ENCODE peak calls at places on chromosomes 7 and 10, in five cellular contexts. One of them, this sample, is unnamed.

GRCh38 chr7:156547884-156548561 is 92.6 kb upstream of the RNF32 start:
- DNase-seq in IMR-90: no peak
- DNase-seq in neuronal stem cell: no peak
- DNase-seq in mesenchymal stem cell: no peak
- DNase-seq in H1: no peak
- DNase-seq in this sample: no peak

GRCh38 chr7:18384491-18385143 is 110.9 kb upstream of the HDAC9 start:
- DNase-seq in IMR-90: no peak
- DNase-seq in neuronal stem cell: no peak
- DNase-seq in mesenchymal stem cell: no peak
- DNase-seq in H1: no peak
- DNase-seq in this sample: peak; percentile 60

GRCh38 chr10:130053561-130053960 is 57.1 kb downstream of the C10orf143 start:
- DNase-seq in IMR-90: no peak
- DNase-seq in neuronal stem cell: no peak
- DNase-seq in mesenchymal stem cell: no peak
- DNase-seq in H1: no peak
- DNase-seq in this sample: no peak

GRCh38 chr7:44062180-44062902 is 3.0 kb downstream of the PGAM2 start:
- DNase-seq in IMR-90: no peak
- DNase-seq in neuronal stem cell: no peak
- DNase-seq in mesenchymal stem cell: no peak
- DNase-seq in H1: no peak
- DNase-seq in this sample: no peak

GRCh38 chr7:156046031-156046560 is 233.8 kb upstream of the SHH start:
- DNase-seq in IMR-90: no peak
- DNase-seq in neuronal stem cell: no peak
- DNase-seq in mesenchymal stem cell: no peak
- DNase-seq in H1: no peak
- DNase-seq in this sample: no peak

GRCh38 chr7:151503902-151504714 is 15.6 kb downstream of the RHEB start:
- DNase-seq in IMR-90: peak; percentile 91
- DNase-seq in neuronal stem cell: no peak
- DNase-seq in mesenchymal stem cell: peak; percentile 96
- DNase-seq in H1: no peak
- DNase-seq in this sample: no peak

GRCh38 chr7:27194641-27195379 is 5.1 kb downstream of the HOXA13 start:
- DNase-seq in IMR-90: no peak
- DNase-seq in neuronal stem cell: no peak
- DNase-seq in mesenchymal stem cell: no peak
- DNase-seq in H1: no peak
- DNase-seq in this sample: no peak

GRCh38 chr7:110948280-110948679 is 142.6 kb upstream of the LRRN3 start:
- DNase-seq in IMR-90: no peak
- DNase-seq in neuronal stem cell: no peak
- DNase-seq in mesenchymal stem cell: no peak
- DNase-seq in H1: no peak
- DNase-seq in this sample: no peak

GRCh38 chr7:70720191-70720873 is 411.6 kb upstream of the GALNT17 start:
- DNase-seq in IMR-90: no peak
- DNase-seq in neuronal stem cell: no peak
- DNase-seq in mesenchymal stem cell: no peak
- DNase-seq in H1: no peak
- DNase-seq in this sample: peak; percentile 54

GRCh38 chr7:57216340-57216739 is 84.1 kb upstream of the ZNF479 start:
- DNase-seq in IMR-90: no peak
- DNase-seq in neuronal stem cell: no peak
- DNase-seq in mesenchymal stem cell: no peak
- DNase-seq in H1: no peak
- DNase-seq in this sample: no peak

GRCh38 chr10:50033481-50033880 is 34.3 kb upstream of the WASHC2A start:
- DNase-seq in IMR-90: peak; percentile 74
- DNase-seq in neuronal stem cell: no peak
- DNase-seq in mesenchymal stem cell: peak; percentile 65
- DNase-seq in H1: no peak
- DNase-seq in this sample: no peak

GRCh38 chr10:123331438-123331837 is 177.2 kb downstream of the BUB3 start:
- DNase-seq in IMR-90: peak; percentile 0
- DNase-seq in neuronal stem cell: no peak
- DNase-seq in mesenchymal stem cell: no peak
- DNase-seq in H1: no peak
- DNase-seq in this sample: peak; percentile 40

GRCh38 chr10:83476211-83476610 is 663.1 kb upstream of the GHITM start:
- DNase-seq in IMR-90: no peak
- DNase-seq in neuronal stem cell: no peak
- DNase-seq in mesenchymal stem cell: no peak
- DNase-seq in H1: no peak
- DNase-seq in this sample: no peak

GRCh38 chr7:152341039-152341913 is 94.5 kb downstream of the KMT2C start:
- DNase-seq in IMR-90: peak; percentile 72
- DNase-seq in neuronal stem cell: no peak
- DNase-seq in mesenchymal stem cell: peak; percentile 74
- DNase-seq in H1: no peak
- DNase-seq in this sample: peak; percentile 40

GRCh38 chr7:129877146-129877792 is 75.5 kb downstream of the UBE2H start:
- DNase-seq in IMR-90: no peak
- DNase-seq in neuronal stem cell: no peak
- DNase-seq in mesenchymal stem cell: peak; percentile 26
- DNase-seq in H1: no peak
- DNase-seq in this sample: no peak

GRCh38 chr7:35680403-35681013 is 14.4 kb downstream of the HERPUD2 start:
- DNase-seq in IMR-90: no peak
- DNase-seq in neuronal stem cell: no peak
- DNase-seq in mesenchymal stem cell: no peak
- DNase-seq in H1: no peak
- DNase-seq in this sample: peak; percentile 33

GRCh38 chr7:43647772-43648643 is 65.1 kb downstream of the STK17A start:
- DNase-seq in IMR-90: peak; percentile 100
- DNase-seq in neuronal stem cell: no peak
- DNase-seq in mesenchymal stem cell: peak; percentile 97
- DNase-seq in H1: no peak
- DNase-seq in this sample: peak; percentile 67

GRCh38 chr7:129434846-129435318 is 650 bp downstream of the STRIP2 start:
- DNase-seq in IMR-90: peak; percentile 14
- DNase-seq in neuronal stem cell: no peak
- DNase-seq in mesenchymal stem cell: peak; percentile 32
- DNase-seq in H1: no peak
- DNase-seq in this sample: peak; percentile 49

GRCh38 chr7:28627869-28628268 is 215.6 kb downstream of the CREB5 start:
- DNase-seq in IMR-90: no peak
- DNase-seq in neuronal stem cell: no peak
- DNase-seq in mesenchymal stem cell: no peak
- DNase-seq in H1: no peak
- DNase-seq in this sample: no peak

GRCh38 chr7:111772716-111773115 is 210.4 kb upstream of the IMMP2L start:
- DNase-seq in IMR-90: no peak
- DNase-seq in neuronal stem cell: no peak
- DNase-seq in mesenchymal stem cell: no peak
- DNase-seq in H1: no peak
- DNase-seq in this sample: no peak

GRCh38 chr10:18523858-18524257 is 127.5 kb downstream of the NSUN6 start:
- DNase-seq in IMR-90: no peak
- DNase-seq in neuronal stem cell: no peak
- DNase-seq in mesenchymal stem cell: no peak
- DNase-seq in H1: no peak
- DNase-seq in this sample: no peak

GRCh38 chr7:30252885-30253795 is 31.3 kb upstream of the ZNRF2 start:
- DNase-seq in IMR-90: no peak
- DNase-seq in neuronal stem cell: no peak
- DNase-seq in mesenchymal stem cell: no peak
- DNase-seq in H1: no peak
- DNase-seq in this sample: no peak

GRCh38 chr7:11436317-11436716 is 395.7 kb downstream of the THSD7A start:
- DNase-seq in IMR-90: peak; percentile 0
- DNase-seq in neuronal stem cell: no peak
- DNase-seq in mesenchymal stem cell: peak; percentile 42
- DNase-seq in H1: no peak
- DNase-seq in this sample: no peak

GRCh38 chr7:159092701-159093121 is 52.0 kb downstream of the VIPR2 start:
- DNase-seq in IMR-90: no peak
- DNase-seq in neuronal stem cell: no peak
- DNase-seq in mesenchymal stem cell: no peak
- DNase-seq in H1: no peak
- DNase-seq in this sample: no peak

GRCh38 chr10:68705548-68705947 is 15.5 kb upstream of the CCAR1 start:
- DNase-seq in IMR-90: no peak
- DNase-seq in neuronal stem cell: no peak
- DNase-seq in mesenchymal stem cell: no peak
- DNase-seq in H1: no peak
- DNase-seq in this sample: no peak

GRCh38 chr7:45179666-45180065 is 22.1 kb downstream of the RAMP3 start:
- DNase-seq in IMR-90: no peak
- DNase-seq in neuronal stem cell: no peak
- DNase-seq in mesenchymal stem cell: no peak
- DNase-seq in H1: no peak
- DNase-seq in this sample: no peak

GRCh38 chr7:45177801-45178200 is 20.2 kb downstream of the RAMP3 start:
- DNase-seq in IMR-90: no peak
- DNase-seq in neuronal stem cell: no peak
- DNase-seq in mesenchymal stem cell: no peak
- DNase-seq in H1: no peak
- DNase-seq in this sample: no peak

GRCh38 chr7:45176886-45177731 is 19.5 kb downstream of the RAMP3 start:
- DNase-seq in IMR-90: no peak
- DNase-seq in neuronal stem cell: no peak
- DNase-seq in mesenchymal stem cell: no peak
- DNase-seq in H1: no peak
- DNase-seq in this sample: no peak

GRCh38 chr7:45180084-45180986 is 22.7 kb downstream of the RAMP3 start:
- DNase-seq in IMR-90: no peak
- DNase-seq in neuronal stem cell: no peak
- DNase-seq in mesenchymal stem cell: no peak
- DNase-seq in H1: no peak
- DNase-seq in this sample: no peak

GRCh38 chr7:45178241-45179225 is 20.9 kb downstream of the RAMP3 start:
- DNase-seq in IMR-90: no peak
- DNase-seq in neuronal stem cell: no peak
- DNase-seq in mesenchymal stem cell: no peak
- DNase-seq in H1: no peak
- DNase-seq in this sample: peak; percentile 54
- H3K4me3 ChIP-seq in IMR-90: no peak overlapping the region
- H3K4me3 ChIP-seq in neuronal stem cell: no peak overlapping the region
- H3K4me3 ChIP-seq in mesenchymal stem cell: no peak overlapping the region
- H3K4me3 ChIP-seq in H1: no peak overlapping the region
- H3K4me3 ChIP-seq in this sample: no peak overlapping the region

GRCh38 chr10:63553473-63553872 is 32.3 kb downstream of the REEP3 start:
- DNase-seq in IMR-90: peak; percentile 9
- DNase-seq in neuronal stem cell: no peak
- DNase-seq in mesenchymal stem cell: peak; percentile 35
- DNase-seq in H1: no peak
- DNase-seq in this sample: no peak

GRCh38 chr10:63549810-63550209 is 28.6 kb downstream of the REEP3 start:
- DNase-seq in IMR-90: peak; percentile 10
- DNase-seq in neuronal stem cell: no peak
- DNase-seq in mesenchymal stem cell: no peak
- DNase-seq in H1: no peak
- DNase-seq in this sample: no peak

GRCh38 chr10:63554666-63555065 is 33.5 kb downstream of the REEP3 start:
- DNase-seq in IMR-90: peak; percentile 91
- DNase-seq in neuronal stem cell: no peak
- DNase-seq in mesenchymal stem cell: peak; percentile 90
- DNase-seq in H1: no peak
- DNase-seq in this sample: no peak

GRCh38 chr10:63555330-63555729 is 34.1 kb downstream of the REEP3 start:
- DNase-seq in IMR-90: no peak
- DNase-seq in neuronal stem cell: no peak
- DNase-seq in mesenchymal stem cell: no peak
- DNase-seq in H1: no peak
- DNase-seq in this sample: no peak

GRCh38 chr10:63553031-63553430 is 31.8 kb downstream of the REEP3 start:
- DNase-seq in IMR-90: peak; percentile 74
- DNase-seq in neuronal stem cell: no peak
- DNase-seq in mesenchymal stem cell: peak; percentile 43
- DNase-seq in H1: no peak
- DNase-seq in this sample: no peak
- H3K9ac ChIP-seq in IMR-90: no peak overlapping the region
- H3K9ac ChIP-seq in neuronal stem cell: no peak overlapping the region
- H3K9ac ChIP-seq in mesenchymal stem cell: peak overlapping the region; percentile 72
- H3K9ac ChIP-seq in H1: no peak overlapping the region
- H3K9ac ChIP-seq in this sample: no peak overlapping the region

GRCh38 chr7:41870505-41871138 is 167.7 kb upstream of the INHBA start:
- DNase-seq in IMR-90: peak; percentile 76
- DNase-seq in neuronal stem cell: no peak
- DNase-seq in mesenchymal stem cell: peak; percentile 72
- DNase-seq in H1: no peak
- DNase-seq in this sample: no peak

GRCh38 chr7:41867639-41868038 is 164.7 kb upstream of the INHBA start:
- DNase-seq in IMR-90: peak; percentile 33
- DNase-seq in neuronal stem cell: no peak
- DNase-seq in mesenchymal stem cell: no peak
- DNase-seq in H1: no peak
- DNase-seq in this sample: no peak

GRCh38 chr7:41869091-41869490 is 166.2 kb upstream of the INHBA start:
- DNase-seq in IMR-90: peak; percentile 84
- DNase-seq in neuronal stem cell: no peak
- DNase-seq in mesenchymal stem cell: peak; percentile 16
- DNase-seq in H1: no peak
- DNase-seq in this sample: no peak

GRCh38 chr7:41870017-41870416 is 167.1 kb upstream of the INHBA start:
- DNase-seq in IMR-90: no peak
- DNase-seq in neuronal stem cell: no peak
- DNase-seq in mesenchymal stem cell: peak; percentile 19
- DNase-seq in H1: no peak
- DNase-seq in this sample: no peak

DNA sequence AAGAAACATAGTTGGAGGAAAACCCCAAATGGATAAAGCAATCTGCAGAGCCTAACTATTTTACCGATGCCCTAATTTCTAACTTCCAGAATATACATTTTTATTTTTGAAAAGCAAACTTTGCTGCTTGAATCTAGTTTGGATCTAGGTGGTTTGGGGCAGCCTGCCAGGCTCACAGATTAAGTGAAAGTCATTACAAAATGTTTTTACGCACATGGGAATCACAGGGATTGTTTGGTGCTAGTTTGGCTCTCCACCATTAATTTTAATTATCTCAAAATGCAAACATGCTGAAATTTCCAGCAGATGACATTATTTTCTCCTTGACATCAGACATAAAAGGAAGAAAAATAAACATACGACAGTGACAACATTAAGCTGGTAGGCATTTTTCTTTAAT is 166.7 kb upstream of the INHBA start:
- DNase-seq in IMR-90: peak; percentile 47
- DNase-seq in neuronal stem cell: no peak
- DNase-seq in mesenchymal stem cell: no peak
- DNase-seq in H1: no peak
- DNase-seq in this sample: no peak
- H2BK15ac ChIP-seq in IMR-90: peak overlapping the region; percentile 91
- H2BK15ac ChIP-seq in neuronal stem cell: no peak overlapping the region
- H2BK15ac ChIP-seq in mesenchymal stem cell: no peak overlapping the region
- H2BK15ac ChIP-seq in H1: no peak overlapping the region
- H2BK15ac ChIP-seq in this sample: no peak overlapping the region

DNA sequence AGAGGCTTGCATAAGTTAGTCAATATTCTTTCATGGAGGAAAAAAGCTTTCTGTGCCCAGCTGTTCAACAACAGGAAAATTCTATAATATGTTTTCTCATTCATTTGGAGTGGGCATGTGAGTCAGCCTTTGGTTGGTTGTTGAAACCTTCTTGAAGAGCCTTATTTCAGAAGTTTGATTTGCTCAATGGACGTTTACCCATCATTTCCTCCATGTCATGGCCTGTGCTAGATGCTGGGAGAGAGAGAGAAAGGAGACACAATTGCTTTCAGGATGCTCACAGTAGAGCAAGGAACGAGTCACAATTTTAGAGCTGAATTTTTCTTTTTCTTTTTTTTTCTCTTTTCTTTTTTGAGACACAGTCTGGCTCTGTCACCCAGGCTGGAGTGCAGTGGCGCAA is 181.7 kb downstream of the PRKCQ start:
- DNase-seq in IMR-90: no peak
- DNase-seq in neuronal stem cell: no peak
- DNase-seq in mesenchymal stem cell: no peak
- DNase-seq in H1: no peak
- DNase-seq in this sample: no peak
- H3K4me3 ChIP-seq in IMR-90: no peak overlapping the region
- H3K4me3 ChIP-seq in neuronal stem cell: no peak overlapping the region
- H3K4me3 ChIP-seq in mesenchymal stem cell: no peak overlapping the region
- H3K4me3 ChIP-seq in H1: no peak overlapping the region
- H3K4me3 ChIP-seq in this sample: no peak overlapping the region